ENCODE peak calls at places on chromosomes 13 and 19, in four cellular contexts. R, B, Q and Y are unnamed samples.

GRCh38 chr19:1953441-1954094 is 12.6 kb downstream of the CSNK1G2 start:
- DNase-seq in B (no peak), R (no peak), Q (no peak), Y (no peak)

GRCh38 chr19:27744926-27745844 is 1467.8 kb downstream of the UQCRFS1 start:
- DNase-seq in R (no peak), B (no peak), Q (no peak), Y (no peak)

GRCh38 chr19:19554074-19555023 is 16.3 kb downstream of the CILP2 start:
- DNase-seq in R (peak; percentile 11), Q (peak; percentile 47), B (peak; percentile 37), Y (peak; percentile 35)

GRCh38 chr19:6528544-6529121 is 2.2 kb upstream of the TNFSF9 start:
- DNase-seq in B (no peak), Q (no peak), R (no peak), Y (peak; percentile 46)

GRCh38 chr19:18070181-18070580 is 16.6 kb downstream of the IL12RB1 start:
- DNase-seq in R (no peak), Q (no peak), B (no peak), Y (peak; percentile 13)

GRCh38 chr19:972281-972680 is 11.9 kb upstream of the WDR18 start:
- DNase-seq in B (no peak), R (no peak), Q (no peak), Y (no peak)

GRCh38 chr13:93450226-93450625 is 223.6 kb downstream of the GPC6 start:
- DNase-seq in R (no peak), B (no peak), Q (peak; percentile 59), Y (peak; percentile 40)

GRCh38 chr19:38193445-38193844 is 30.6 kb downstream of the DPF1 start:
- DNase-seq in Q (no peak), R (no peak), B (no peak), Y (no peak)

GRCh38 chr19:47511128-47511517 is 3.7 kb downstream of the NAPA start:
- DNase-seq in Q (peak; percentile 34), R (no peak), B (peak; percentile 86), Y (no peak)

GRCh38 chr19:13060964-13061927 is 41.4 kb downstream of the LYL1 start:
- DNase-seq in B (peak; percentile 84), R (peak; percentile 54), Q (peak; percentile 78), Y (peak; percentile 79)

GRCh38 chr19:16180611-16181010 is 4.6 kb upstream of the FAM32A start:
- DNase-seq in Q (peak; percentile 60), B (no peak), R (no peak), Y (peak; percentile 91)

GRCh38 chr19:14434157-14434501 is 1.0 kb downstream of the PKN1 start:
- DNase-seq in R (no peak), B (peak; percentile 29), Q (no peak), Y (no peak)

GRCh38 chr13:102897371-102898138 is 51.7 kb downstream of the ERCC5 start:
- DNase-seq in B (no peak), Q (no peak), R (no peak), Y (no peak)

GRCh38 chr13:25177636-25178035 is 5.5 kb upstream of the AMER2 start:
- DNase-seq in Q (no peak), B (no peak), R (no peak), Y (no peak)

GRCh38 chr13:45575146-45575829 is 40.3 kb downstream of the ERICH6B start:
- DNase-seq in B (no peak), R (no peak), Q (no peak), Y (no peak)

GRCh38 chr13:95343944-95344343 is 42.7 kb upstream of the ABCC4 start:
- DNase-seq in B (no peak), R (no peak), Q (peak; percentile 92), Y (peak; percentile 37)

GRCh38 chr13:105838231-105838630 is 697.2 kb downstream of the EFNB2 start:
- DNase-seq in B (no peak), Q (no peak), R (no peak), Y (no peak)

GRCh38 chr19:53057904-53058579 is 13.5 kb downstream of the ERVV-2 start:
- DNase-seq in B (peak; percentile 54), R (no peak), Q (no peak), Y (no peak)

GRCh38 chr19:2678043-2678671 is 24.3 kb downstream of the GNG7 start:
- DNase-seq in B (no peak), R (no peak), Q (no peak), Y (no peak)

GRCh38 chr13:110925023-110925608 is 10.2 kb upstream of the ANKRD10 start:
- DNase-seq in Q (peak; percentile 15), B (no peak), R (no peak), Y (no peak)

GRCh38 chr13:44231786-44232516 is 141.7 kb upstream of the SERP2 start:
- DNase-seq in B (peak; percentile 90), R (peak; percentile 94), Q (peak; percentile 98), Y (peak; percentile 99)

GRCh38 chr13:23509781-23510543 is 60.2 kb upstream of the TNFRSF19 start:
- DNase-seq in B (no peak), Q (peak; percentile 80), R (peak; percentile 80), Y (peak; percentile 74)

GRCh38 chr13:100833427-100833826 is 158.8 kb upstream of the TMTC4 start:
- DNase-seq in Q (no peak), R (no peak), B (no peak), Y (no peak)

GRCh38 chr19:18364826-18365528 is 21.0 kb upstream of the GDF15 start:
- DNase-seq in R (peak; percentile 99), B (peak; percentile 95), Q (peak; percentile 100), Y (peak; percentile 100)

GRCh38 chr19:51726049-51726448 is 2.3 kb upstream of the HAS1 start:
- DNase-seq in B (no peak), R (no peak), Q (peak; percentile 78), Y (peak; percentile 87)

GRCh38 chr13:104327217-104327616 is 1261.0 kb upstream of the SLC10A2 start:
- DNase-seq in R (no peak), Q (no peak), B (no peak), Y (no peak)

GRCh38 chr13:81194362-81194761 is 853.4 kb upstream of the SPRY2 start:
- DNase-seq in Q (no peak), R (no peak), B (no peak), Y (no peak)

GRCh38 chr19:53961523-53962345 is 1.0 kb upstream of the CACNG8 start:
- DNase-seq in R (no peak), Q (peak; percentile 81), B (no peak), Y (peak; percentile 78)

GRCh38 chr13:70339738-70340137 is 231.5 kb upstream of the KLHL1 start:
- DNase-seq in B (peak; percentile 36), R (peak; percentile 5), Q (no peak), Y (no peak)
- TF ChIP-seq CTCF in B (peak; percentile 62), R (peak; percentile 65), Q (no peak), Y (no peak)

GRCh38 chr19:46416077-46416709 is 2.8 kb upstream of the CCDC8 start:
- DNase-seq in B (peak; percentile 91), R (peak; percentile 45), Q (peak; percentile 91), Y (peak; percentile 79)
- H3K4me3 ChIP-seq in B (no peak overlapping the region), R (peak overlapping the region; percentile 12), Q (peak overlapping the region; percentile 51), Y (peak overlapping the region; percentile 52)

DNA sequence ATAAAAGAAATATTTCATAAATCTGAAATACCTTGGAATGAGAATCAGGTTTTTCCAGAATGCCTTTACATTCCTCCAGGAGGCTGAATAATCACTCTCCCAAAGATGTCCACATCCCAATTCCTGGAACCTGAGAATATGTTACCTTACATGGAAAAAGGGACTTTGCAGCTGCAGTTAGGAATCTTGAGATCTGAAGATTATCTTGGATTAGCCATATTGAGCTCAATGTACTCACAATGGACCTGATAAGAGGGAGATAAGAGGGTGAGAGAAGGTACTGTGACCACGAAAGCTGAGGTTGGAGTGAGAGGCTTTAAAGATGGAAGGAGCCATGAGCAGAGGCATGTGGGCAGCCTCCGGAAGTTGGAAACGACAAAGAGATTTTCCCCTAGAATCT is 36.8 kb upstream of the MBNL2 start:
- DNase-seq in B (no peak), Q (no peak), R (no peak), Y (peak; percentile 2)
- TF ChIP-seq CTCF in B (no peak), Q (no peak), R (no peak), Y (no peak)

GRCh38 chr13:50127017-50127725 is 111.9 kb downstream of the KCNRG start:
- DNase-seq in Q (peak; percentile 59), R (no peak), B (no peak), Y (peak; percentile 70)
- H3K4me3 ChIP-seq in Q (peak overlapping the region; percentile 48), R (peak overlapping the region; percentile 39), B (no peak overlapping the region), Y (peak overlapping the region; percentile 49)

DNA sequence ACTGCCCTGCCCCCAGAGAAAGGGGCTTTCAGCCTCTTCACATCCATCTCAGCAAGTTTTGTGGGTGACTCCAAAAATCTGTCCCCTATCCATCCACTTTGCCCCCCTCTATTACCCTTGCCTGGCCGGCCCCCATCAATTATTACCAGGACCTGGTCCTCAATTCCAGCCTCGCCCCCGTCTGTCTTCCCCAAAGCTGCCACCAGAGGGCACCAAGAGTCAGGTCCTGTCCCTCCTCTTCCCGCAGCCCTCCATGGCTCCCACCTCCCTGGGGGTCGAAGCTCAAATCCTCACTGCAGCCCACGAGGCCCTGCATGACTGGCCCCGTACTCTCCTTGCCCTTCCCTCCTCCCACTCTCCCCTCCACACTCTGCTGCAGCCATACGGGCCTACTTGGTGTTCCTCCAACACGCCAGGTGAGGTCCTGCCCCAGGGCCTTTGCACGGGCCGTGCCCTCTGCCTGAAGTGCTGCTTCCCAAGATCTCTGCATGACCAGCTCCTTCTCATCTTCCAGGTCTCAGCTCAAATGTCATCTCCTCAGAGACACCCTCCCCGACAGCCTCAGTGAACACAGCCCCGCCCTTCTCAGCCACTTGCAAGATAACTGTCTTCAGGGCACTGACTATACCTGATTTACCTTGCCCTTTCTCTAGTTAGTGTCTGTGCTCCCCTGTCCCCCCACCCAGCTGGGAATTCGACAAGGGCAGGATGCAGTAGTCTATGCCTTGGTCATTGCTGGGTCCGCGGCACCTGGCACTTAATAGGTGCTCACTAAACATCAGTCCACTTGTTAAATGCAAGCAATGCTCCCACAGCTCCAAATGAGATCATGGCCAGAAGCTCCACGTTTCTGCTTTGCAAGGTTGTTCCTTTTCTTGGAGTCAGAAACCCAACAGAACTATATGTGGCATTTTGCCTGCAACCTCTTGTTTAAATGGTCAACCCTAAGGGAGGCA is 16.8 kb upstream of the SEMA6B start:
- DNase-seq in B (peak; percentile 63), R (no peak), Q (peak; percentile 73), Y (peak; percentile 60)
- TF ChIP-seq CTCF in B (peak; percentile 73), R (peak; percentile 81), Q (peak; percentile 77), Y (peak; percentile 79)

DNA sequence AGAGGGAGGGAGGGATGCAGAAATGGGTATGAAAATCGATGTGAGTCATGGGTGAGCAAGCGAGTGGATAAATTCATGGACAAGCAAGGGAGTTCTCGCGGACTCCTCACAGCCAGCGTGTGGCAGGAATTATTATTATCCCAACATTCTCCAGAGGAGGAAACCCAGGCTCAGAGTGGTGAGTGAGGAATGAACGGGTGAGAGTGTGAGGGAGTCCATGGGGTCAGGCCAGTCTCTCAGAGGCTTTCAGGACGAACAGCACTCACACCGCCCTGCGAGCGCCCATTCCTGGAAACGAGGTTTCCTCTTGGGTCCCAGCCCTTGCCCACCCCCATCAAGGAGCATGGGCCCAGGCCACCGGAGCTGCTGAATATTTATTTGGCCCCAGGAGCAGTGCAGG is 6.3 kb upstream of the DNAAF3 start:
- DNase-seq in R (no peak), Q (peak; percentile 54), B (no peak), Y (peak; percentile 76)
- H3K4me3 ChIP-seq in R (no peak overlapping the region), Q (peak overlapping the region; percentile 56), B (no peak overlapping the region), Y (peak overlapping the region; percentile 74)